ENCODE peak calls at places on chromosomes 12 and 14, in seven cellular contexts. One of them, this sample, is unnamed.

GRCh38 chr12:45669093-45669492 is 60.4 kb upstream of the ARID2 start:
- DNase-seq in keratinocyte: no peak
- DNase-seq in upper lobe of left lung: no peak
- DNase-seq in endothelial cell of umbilical vein: no peak
- DNase-seq in prostate gland: no peak
- DNase-seq in fibroblast of lung: peak; percentile 69
- DNase-seq in kidney epithelial cell: no peak
- DNase-seq in this sample: no peak

GRCh38 chr12:5200276-5201087 is 156.8 kb downstream of the KCNA5 start:
- DNase-seq in keratinocyte: no peak
- DNase-seq in upper lobe of left lung: peak; percentile 30
- DNase-seq in endothelial cell of umbilical vein: peak; percentile 28
- DNase-seq in prostate gland: peak; percentile 59
- DNase-seq in fibroblast of lung: peak; percentile 27
- DNase-seq in kidney epithelial cell: no peak
- DNase-seq in this sample: no peak

GRCh38 chr12:131052063-131052781 is 98.5 kb downstream of the ADGRD1 start:
- DNase-seq in keratinocyte: no peak
- DNase-seq in upper lobe of left lung: no peak
- DNase-seq in endothelial cell of umbilical vein: no peak
- DNase-seq in prostate gland: no peak
- DNase-seq in fibroblast of lung: no peak
- DNase-seq in kidney epithelial cell: no peak
- DNase-seq in this sample: no peak

GRCh38 chr12:27866382-27867101 is 86.5 kb upstream of the MANSC4 start:
- DNase-seq in keratinocyte: no peak
- DNase-seq in upper lobe of left lung: no peak
- DNase-seq in endothelial cell of umbilical vein: no peak
- DNase-seq in prostate gland: no peak
- DNase-seq in fibroblast of lung: peak; percentile 53
- DNase-seq in kidney epithelial cell: no peak
- DNase-seq in this sample: no peak

GRCh38 chr14:63896278-63896720 is 43.5 kb downstream of the SYNE2 start:
- DNase-seq in keratinocyte: no peak
- DNase-seq in upper lobe of left lung: peak; percentile 48
- DNase-seq in endothelial cell of umbilical vein: peak; percentile 99
- DNase-seq in prostate gland: peak; percentile 79
- DNase-seq in fibroblast of lung: peak; percentile 91
- DNase-seq in kidney epithelial cell: peak; percentile 77
- DNase-seq in this sample: no peak

GRCh38 chr14:91380610-91381371 is 36.8 kb downstream of the CCDC88C start:
- DNase-seq in keratinocyte: no peak
- DNase-seq in upper lobe of left lung: no peak
- DNase-seq in endothelial cell of umbilical vein: peak; percentile 19
- DNase-seq in prostate gland: no peak
- DNase-seq in fibroblast of lung: peak; percentile 72
- DNase-seq in kidney epithelial cell: no peak
- DNase-seq in this sample: no peak

GRCh38 chr12:65690477-65690876 is 133.8 kb upstream of the HMGA2 start:
- DNase-seq in keratinocyte: no peak
- DNase-seq in upper lobe of left lung: no peak
- DNase-seq in endothelial cell of umbilical vein: no peak
- DNase-seq in prostate gland: no peak
- DNase-seq in fibroblast of lung: no peak
- DNase-seq in kidney epithelial cell: no peak
- DNase-seq in this sample: no peak

GRCh38 chr14:94309721-94310120 is 13.4 kb downstream of the SERPINA6 start:
- DNase-seq in keratinocyte: no peak
- DNase-seq in upper lobe of left lung: no peak
- DNase-seq in endothelial cell of umbilical vein: no peak
- DNase-seq in prostate gland: no peak
- DNase-seq in fibroblast of lung: no peak
- DNase-seq in kidney epithelial cell: no peak
- DNase-seq in this sample: no peak

GRCh38 chr14:96806836-96807235 is 9.7 kb downstream of the VRK1 start:
- DNase-seq in keratinocyte: no peak
- DNase-seq in upper lobe of left lung: no peak
- DNase-seq in endothelial cell of umbilical vein: no peak
- DNase-seq in prostate gland: no peak
- DNase-seq in fibroblast of lung: peak; percentile 28
- DNase-seq in kidney epithelial cell: no peak
- DNase-seq in this sample: no peak

GRCh38 chr14:31388687-31389413 is 31.5 kb downstream of the HEATR5A start:
- DNase-seq in keratinocyte: no peak
- DNase-seq in upper lobe of left lung: no peak
- DNase-seq in endothelial cell of umbilical vein: no peak
- DNase-seq in prostate gland: no peak
- DNase-seq in fibroblast of lung: no peak
- DNase-seq in kidney epithelial cell: no peak
- DNase-seq in this sample: no peak

GRCh38 chr12:94245984-94246383 is 97.6 kb downstream of the PLXNC1 start:
- DNase-seq in keratinocyte: no peak
- DNase-seq in upper lobe of left lung: no peak
- DNase-seq in endothelial cell of umbilical vein: no peak
- DNase-seq in prostate gland: no peak
- DNase-seq in fibroblast of lung: no peak
- DNase-seq in kidney epithelial cell: no peak
- DNase-seq in this sample: no peak

GRCh38 chr12:65518771-65519170 is 240.3 kb downstream of the MSRB3 start:
- DNase-seq in keratinocyte: no peak
- DNase-seq in upper lobe of left lung: no peak
- DNase-seq in endothelial cell of umbilical vein: no peak
- DNase-seq in prostate gland: no peak
- DNase-seq in fibroblast of lung: no peak
- DNase-seq in kidney epithelial cell: no peak
- DNase-seq in this sample: no peak

GRCh38 chr12:87670448-87670847 is 358.8 kb downstream of the C12orf50 start:
- DNase-seq in keratinocyte: no peak
- DNase-seq in upper lobe of left lung: no peak
- DNase-seq in endothelial cell of umbilical vein: no peak
- DNase-seq in prostate gland: no peak
- DNase-seq in fibroblast of lung: no peak
- DNase-seq in kidney epithelial cell: no peak
- DNase-seq in this sample: no peak

GRCh38 chr12:47078733-47079364 is 572 bp upstream of the PCED1B start:
- DNase-seq in keratinocyte: no peak
- DNase-seq in upper lobe of left lung: peak; percentile 42
- DNase-seq in endothelial cell of umbilical vein: peak; percentile 39
- DNase-seq in prostate gland: peak; percentile 35
- DNase-seq in fibroblast of lung: no peak
- DNase-seq in kidney epithelial cell: no peak
- DNase-seq in this sample: no peak

GRCh38 chr12:8145754-8146415 is 10.9 kb upstream of the ZNF705A start:
- DNase-seq in keratinocyte: no peak
- DNase-seq in upper lobe of left lung: peak; percentile 34
- DNase-seq in endothelial cell of umbilical vein: no peak
- DNase-seq in prostate gland: no peak
- DNase-seq in fibroblast of lung: peak; percentile 91
- DNase-seq in kidney epithelial cell: peak; percentile 21
- DNase-seq in this sample: no peak

GRCh38 chr14:83816755-83817154 is 1713.2 kb upstream of the FLRT2 start:
- DNase-seq in keratinocyte: no peak
- DNase-seq in upper lobe of left lung: no peak
- DNase-seq in endothelial cell of umbilical vein: peak; percentile 87
- DNase-seq in prostate gland: no peak
- DNase-seq in fibroblast of lung: peak; percentile 57
- DNase-seq in kidney epithelial cell: no peak
- DNase-seq in this sample: no peak

GRCh38 chr12:43011383-43011926 is 421.9 kb upstream of the PRICKLE1 start:
- DNase-seq in keratinocyte: no peak
- DNase-seq in upper lobe of left lung: no peak
- DNase-seq in endothelial cell of umbilical vein: no peak
- DNase-seq in prostate gland: no peak
- DNase-seq in fibroblast of lung: no peak
- DNase-seq in kidney epithelial cell: no peak
- DNase-seq in this sample: no peak

GRCh38 chr12:117809509-117809908 is 159.3 kb downstream of the KSR2 start:
- DNase-seq in keratinocyte: no peak
- DNase-seq in upper lobe of left lung: no peak
- DNase-seq in endothelial cell of umbilical vein: no peak
- DNase-seq in prostate gland: no peak
- DNase-seq in fibroblast of lung: no peak
- DNase-seq in kidney epithelial cell: no peak
- DNase-seq in this sample: no peak

GRCh38 chr14:46405095-46405494 is 246.5 kb downstream of the RPL10L start:
- DNase-seq in keratinocyte: no peak
- DNase-seq in upper lobe of left lung: no peak
- DNase-seq in endothelial cell of umbilical vein: no peak
- DNase-seq in prostate gland: no peak
- DNase-seq in fibroblast of lung: no peak
- DNase-seq in kidney epithelial cell: peak; percentile 23
- DNase-seq in this sample: no peak

GRCh38 chr14:64807588-64807987 is 72.1 kb downstream of the SPTB start:
- DNase-seq in keratinocyte: no peak
- DNase-seq in upper lobe of left lung: no peak
- DNase-seq in endothelial cell of umbilical vein: no peak
- DNase-seq in prostate gland: no peak
- DNase-seq in fibroblast of lung: no peak
- DNase-seq in kidney epithelial cell: no peak
- DNase-seq in this sample: no peak

GRCh38 chr12:109763201-109763841 is 49.7 kb downstream of the FAM222A start:
- DNase-seq in keratinocyte: peak; percentile 54
- DNase-seq in upper lobe of left lung: peak; percentile 27
- DNase-seq in endothelial cell of umbilical vein: peak; percentile 21
- DNase-seq in prostate gland: no peak
- DNase-seq in fibroblast of lung: peak; percentile 47
- DNase-seq in kidney epithelial cell: peak; percentile 38
- DNase-seq in this sample: no peak

GRCh38 chr14:72434856-72435255 is 459.0 kb downstream of the DPF3 start:
- DNase-seq in keratinocyte: no peak
- DNase-seq in upper lobe of left lung: no peak
- DNase-seq in endothelial cell of umbilical vein: no peak
- DNase-seq in prostate gland: no peak
- DNase-seq in fibroblast of lung: no peak
- DNase-seq in kidney epithelial cell: no peak
- DNase-seq in this sample: no peak

GRCh38 chr12:99822273-99822672 is 162.5 kb downstream of the ANKS1B start:
- DNase-seq in keratinocyte: no peak
- DNase-seq in upper lobe of left lung: no peak
- DNase-seq in endothelial cell of umbilical vein: no peak
- DNase-seq in prostate gland: no peak
- DNase-seq in fibroblast of lung: no peak
- DNase-seq in kidney epithelial cell: no peak
- DNase-seq in this sample: no peak
- TF ChIP-seq CTCF in keratinocyte: no peak
- TF ChIP-seq CTCF in upper lobe of left lung: no peak
- TF ChIP-seq CTCF in endothelial cell of umbilical vein: no peak
- TF ChIP-seq CTCF in prostate gland: no peak
- TF ChIP-seq CTCF in fibroblast of lung: no peak
- TF ChIP-seq CTCF in kidney epithelial cell: no peak
- TF ChIP-seq CTCF in this sample: no peak

GRCh38 chr14:98189077-98189476 is 1082.9 kb downstream of the BCL11B start:
- DNase-seq in keratinocyte: no peak
- DNase-seq in upper lobe of left lung: peak; percentile 60
- DNase-seq in endothelial cell of umbilical vein: no peak
- DNase-seq in prostate gland: no peak
- DNase-seq in fibroblast of lung: no peak
- DNase-seq in kidney epithelial cell: no peak
- DNase-seq in this sample: no peak
- H3K4me3 ChIP-seq in keratinocyte: no peak overlapping the region
- H3K4me3 ChIP-seq in upper lobe of left lung: no peak overlapping the region
- H3K4me3 ChIP-seq in endothelial cell of umbilical vein: no peak overlapping the region
- H3K4me3 ChIP-seq in prostate gland: no peak overlapping the region
- H3K4me3 ChIP-seq in fibroblast of lung: no peak overlapping the region
- H3K4me3 ChIP-seq in kidney epithelial cell: no peak overlapping the region
- H3K4me3 ChIP-seq in this sample: no peak overlapping the region

GRCh38 chr14:73727181-73727580 is 13.0 kb upstream of the PNMA1 start:
- DNase-seq in keratinocyte: no peak
- DNase-seq in upper lobe of left lung: no peak
- DNase-seq in endothelial cell of umbilical vein: no peak
- DNase-seq in prostate gland: no peak
- DNase-seq in fibroblast of lung: no peak
- DNase-seq in kidney epithelial cell: no peak
- DNase-seq in this sample: no peak

GRCh38 chr14:73731111-73731510 is 16.9 kb upstream of the PNMA1 start:
- DNase-seq in keratinocyte: no peak
- DNase-seq in upper lobe of left lung: no peak
- DNase-seq in endothelial cell of umbilical vein: no peak
- DNase-seq in prostate gland: peak; percentile 76
- DNase-seq in fibroblast of lung: no peak
- DNase-seq in kidney epithelial cell: no peak
- DNase-seq in this sample: no peak

GRCh38 chr14:73729556-73730265 is 15.5 kb upstream of the PNMA1 start:
- DNase-seq in keratinocyte: no peak
- DNase-seq in upper lobe of left lung: no peak
- DNase-seq in endothelial cell of umbilical vein: no peak
- DNase-seq in prostate gland: no peak
- DNase-seq in fibroblast of lung: no peak
- DNase-seq in kidney epithelial cell: no peak
- DNase-seq in this sample: no peak

GRCh38 chr14:73728106-73729014 is 14.2 kb upstream of the PNMA1 start:
- DNase-seq in keratinocyte: no peak
- DNase-seq in upper lobe of left lung: peak; percentile 91
- DNase-seq in endothelial cell of umbilical vein: peak; percentile 88
- DNase-seq in prostate gland: peak; percentile 67
- DNase-seq in fibroblast of lung: peak; percentile 78
- DNase-seq in kidney epithelial cell: no peak
- DNase-seq in this sample: no peak

GRCh38 chr14:73729015-73729330 is 14.8 kb upstream of the PNMA1 start:
- DNase-seq in keratinocyte: no peak
- DNase-seq in upper lobe of left lung: no peak
- DNase-seq in endothelial cell of umbilical vein: no peak
- DNase-seq in prostate gland: no peak
- DNase-seq in fibroblast of lung: no peak
- DNase-seq in kidney epithelial cell: no peak
- DNase-seq in this sample: no peak
- TF ChIP-seq CTCF in keratinocyte: no peak
- TF ChIP-seq CTCF in upper lobe of left lung: no peak
- TF ChIP-seq CTCF in endothelial cell of umbilical vein: no peak
- TF ChIP-seq CTCF in prostate gland: no peak
- TF ChIP-seq CTCF in fibroblast of lung: no peak
- TF ChIP-seq CTCF in kidney epithelial cell: no peak
- TF ChIP-seq CTCF in this sample: no peak

GRCh38 chr14:51239813-51240803 is at the start of gene TMX1:
- DNase-seq in keratinocyte: peak; percentile 87
- DNase-seq in upper lobe of left lung: peak; percentile 97
- DNase-seq in endothelial cell of umbilical vein: peak; percentile 99
- DNase-seq in prostate gland: peak; percentile 92
- DNase-seq in fibroblast of lung: peak; percentile 99
- DNase-seq in kidney epithelial cell: peak; percentile 94
- DNase-seq in this sample: peak; percentile 47

GRCh38 chr14:51240804-51241380 is 845 bp downstream of the TMX1 start:
- DNase-seq in keratinocyte: no peak
- DNase-seq in upper lobe of left lung: no peak
- DNase-seq in endothelial cell of umbilical vein: no peak
- DNase-seq in prostate gland: no peak
- DNase-seq in fibroblast of lung: no peak
- DNase-seq in kidney epithelial cell: no peak
- DNase-seq in this sample: no peak

GRCh38 chr14:51246032-51246431 is 6.0 kb downstream of the TMX1 start:
- DNase-seq in keratinocyte: no peak
- DNase-seq in upper lobe of left lung: no peak
- DNase-seq in endothelial cell of umbilical vein: no peak
- DNase-seq in prostate gland: no peak
- DNase-seq in fibroblast of lung: no peak
- DNase-seq in kidney epithelial cell: no peak
- DNase-seq in this sample: no peak

GRCh38 chr14:51244591-51244990 is 4.5 kb downstream of the TMX1 start:
- DNase-seq in keratinocyte: no peak
- DNase-seq in upper lobe of left lung: no peak
- DNase-seq in endothelial cell of umbilical vein: no peak
- DNase-seq in prostate gland: no peak
- DNase-seq in fibroblast of lung: no peak
- DNase-seq in kidney epithelial cell: no peak
- DNase-seq in this sample: no peak

GRCh38 chr14:51242545-51243490 is 2.8 kb downstream of the TMX1 start:
- DNase-seq in keratinocyte: no peak
- DNase-seq in upper lobe of left lung: no peak
- DNase-seq in endothelial cell of umbilical vein: no peak
- DNase-seq in prostate gland: no peak
- DNase-seq in fibroblast of lung: no peak
- DNase-seq in kidney epithelial cell: no peak
- DNase-seq in this sample: no peak
- H3K4me3 ChIP-seq in keratinocyte: no peak overlapping the region
- H3K4me3 ChIP-seq in upper lobe of left lung: no peak overlapping the region
- H3K4me3 ChIP-seq in endothelial cell of umbilical vein: no peak overlapping the region
- H3K4me3 ChIP-seq in prostate gland: no peak overlapping the region
- H3K4me3 ChIP-seq in fibroblast of lung: peak overlapping the region; percentile 21
- H3K4me3 ChIP-seq in kidney epithelial cell: no peak overlapping the region
- H3K4me3 ChIP-seq in this sample: no peak overlapping the region